ENCODE peak calls at places on chromosome 15, in eight cellular contexts. V, Y, T, G, I, B, O and Z are unnamed samples.

GRCh38 chr15:66294932-66295235 is 1.5 kb downstream of the DIS3L start:
- DNase-seq in Y (no peak), T (no peak), V (no peak), G (no peak), I (no peak), B (no peak), O (no peak), Z (no peak)

GRCh38 chr15:60218256-60218655 is 179.5 kb downstream of the ANXA2 start:
- DNase-seq in V (no peak), I (no peak), O (no peak), G (no peak), B (no peak), T (no peak), Y (no peak), Z (no peak)

GRCh38 chr15:63340878-63341277 is 40.8 kb downstream of the CA12 start:
- DNase-seq in T (no peak), O (no peak), G (no peak), V (no peak), B (no peak), Y (no peak), I (no peak), Z (no peak)

GRCh38 chr15:63135804-63136203 is 14.1 kb downstream of the LACTB start:
- DNase-seq in V (no peak), Y (no peak), T (no peak), O (no peak), I (no peak), B (peak; percentile 51), G (no peak), Z (no peak)

GRCh38 chr15:41990691-41991090 is 18.3 kb upstream of the EHD4 start:
- DNase-seq in B (no peak), V (no peak), O (peak; percentile 9), G (no peak), Y (no peak), I (no peak), T (no peak), Z (no peak)

GRCh38 chr15:78810003-78810376 is 1.3 kb downstream of the ADAMTS7 start:
- DNase-seq in T (no peak), V (no peak), I (no peak), O (no peak), Y (no peak), G (no peak), B (no peak), Z (no peak)

GRCh38 chr15:58438956-58439355 is 7.2 kb downstream of the LIPC start:
- DNase-seq in B (peak; percentile 61), I (no peak), Y (no peak), V (no peak), T (peak; percentile 63), O (no peak), G (peak; percentile 60), Z (peak; percentile 34)

GRCh38 chr15:62135532-62136134 is 29.5 kb downstream of the C2CD4B start:
- DNase-seq in B (peak; percentile 48), I (no peak), G (no peak), V (no peak), Y (no peak), O (peak; percentile 72), T (no peak), Z (no peak)

GRCh38 chr15:71136159-71137137 is 21.2 kb downstream of the THSD4 start:
- DNase-seq in Y (peak; percentile 94), T (no peak), B (peak; percentile 92), V (no peak), O (no peak), I (no peak), G (no peak), Z (no peak)

GRCh38 chr15:93088981-93089854 is at the start of gene RGMA:
- DNase-seq in Y (no peak), V (peak; percentile 66), O (no peak), I (peak; percentile 67), G (peak; percentile 50), T (peak; percentile 85), B (no peak), Z (no peak)

GRCh38 chr15:28901587-28901980 is 15.8 kb downstream of the APBA2 start:
- DNase-seq in B (no peak), T (no peak), G (no peak), V (no peak), O (no peak), Y (no peak), I (no peak), Z (no peak)

GRCh38 chr15:69084404-69085030 is 70.0 kb downstream of the NOX5 start:
- DNase-seq in G (no peak), B (no peak), O (no peak), Y (no peak), I (no peak), T (no peak), V (no peak), Z (no peak)

GRCh38 chr15:41473418-41473817 is 20.3 kb upstream of the ITPKA start:
- DNase-seq in G (no peak), Y (no peak), V (no peak), T (no peak), I (no peak), B (no peak), O (no peak), Z (no peak)

GRCh38 chr15:80459380-80459779 is 55.2 kb downstream of the ARNT2 start:
- DNase-seq in B (no peak), T (no peak), G (no peak), V (no peak), I (no peak), Y (no peak), O (no peak), Z (no peak)
- H3K4me1 ChIP-seq in B (peaks cover 12% of the 10 kb centered on the region), T (peaks cover 7% of the 10 kb centered on the region), G (no peaks in the 10 kb centered on the region), V (no peaks in the 10 kb centered on the region), I (no peaks in the 10 kb centered on the region), Y (peaks cover 44% of the 10 kb centered on the region), O (no peaks in the 10 kb centered on the region), Z (no peaks in the 10 kb centered on the region)

GRCh38 chr15:90393040-90393439 is 5.0 kb downstream of the IQGAP1 start:
- DNase-seq in I (no peak), T (no peak), V (no peak), B (no peak), Y (no peak), O (no peak), G (no peak), Z (no peak)
- H3K4me1 ChIP-seq in I (peaks cover 11% of the 10 kb centered on the region), T (no peaks in the 10 kb centered on the region), V (peaks cover 83% of the 10 kb centered on the region), B (peaks cover 8% of the 10 kb centered on the region), Y (peaks cover 26% of the 10 kb centered on the region), O (peaks cover 58% of the 10 kb centered on the region), G (no peaks in the 10 kb centered on the region), Z (peaks cover 69% of the 10 kb centered on the region)

GRCh38 chr15:85495096-85495495 is 114.7 kb downstream of the AKAP13 start:
- DNase-seq in O (no peak), V (no peak), G (no peak), B (no peak), T (no peak), Y (no peak), I (no peak), Z (no peak)
- H3K4me1 ChIP-seq in O (peaks cover 31% of the 10 kb centered on the region), V (peaks cover 22% of the 10 kb centered on the region), G (peaks cover 48% of the 10 kb centered on the region), B (peaks cover 32% of the 10 kb centered on the region), T (peaks cover 49% of the 10 kb centered on the region), Y (peaks cover 27% of the 10 kb centered on the region), I (peaks cover 15% of the 10 kb centered on the region), Z (no peaks in the 10 kb centered on the region)

GRCh38 chr15:96341465-96342142 is 11.1 kb downstream of the NR2F2 start:
- DNase-seq in O (no peak), G (no peak), Y (no peak), V (no peak), I (no peak), B (no peak), T (no peak), Z (peak; percentile 66)

GRCh38 chr15:96342611-96343528 is 12.4 kb downstream of the NR2F2 start:
- DNase-seq in O (no peak), Y (no peak), B (no peak), V (no peak), G (no peak), I (no peak), T (no peak), Z (no peak)

GRCh38 chr15:96340611-96341464 is 10.3 kb downstream of the NR2F2 start:
- DNase-seq in Y (no peak), O (no peak), T (peak; percentile 83), I (peak; percentile 84), G (peak; percentile 72), B (peak; percentile 13), V (no peak), Z (peak; percentile 43)

GRCh38 chr15:96343529-96344072 is 13.1 kb downstream of the NR2F2 start:
- DNase-seq in V (no peak), Y (no peak), G (no peak), I (peak; percentile 84), T (no peak), B (no peak), O (no peak), Z (peak; percentile 69)

DNA sequence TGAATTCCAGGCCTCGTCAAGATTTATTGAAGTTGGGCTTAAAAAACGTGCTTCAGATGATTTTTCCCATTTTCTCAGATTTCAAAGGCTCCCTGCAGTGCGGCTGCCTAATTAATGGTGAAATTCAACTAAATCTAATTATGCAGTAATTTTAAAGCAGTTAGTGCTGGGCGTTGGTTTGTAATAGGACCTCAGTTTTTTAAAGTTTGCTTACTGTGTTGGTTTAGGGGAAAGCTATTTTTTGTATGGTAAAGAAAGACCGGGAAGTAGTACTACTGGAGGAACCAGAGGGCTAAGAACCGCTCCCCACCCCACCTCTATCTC is 11.6 kb downstream of the NR2F2 start:
- DNase-seq in O (no peak), Y (no peak), G (no peak), V (no peak), B (no peak), I (no peak), T (no peak), Z (no peak)
- H3K4me1 ChIP-seq in O (peaks cover 36% of the 10 kb centered on the region), Y (peaks cover 32% of the 10 kb centered on the region), G (peaks cover 9% of the 10 kb centered on the region), V (no peaks in the 10 kb centered on the region), B (peaks cover 8% of the 10 kb centered on the region), I (peaks cover 10% of the 10 kb centered on the region), T (peaks cover 3% of the 10 kb centered on the region), Z (no peaks in the 10 kb centered on the region)

GRCh38 chr15:30978328-30978727 is 13.1 kb downstream of the MTMR10 start:
- DNase-seq in B (no peak), G (no peak), V (no peak), I (no peak), T (no peak), Y (no peak), O (no peak), Z (no peak)

GRCh38 chr15:30974112-30974511 is 17.3 kb downstream of the MTMR10 start:
- DNase-seq in G (no peak), B (no peak), O (no peak), Y (no peak), T (no peak), V (no peak), I (no peak), Z (no peak)

DNA sequence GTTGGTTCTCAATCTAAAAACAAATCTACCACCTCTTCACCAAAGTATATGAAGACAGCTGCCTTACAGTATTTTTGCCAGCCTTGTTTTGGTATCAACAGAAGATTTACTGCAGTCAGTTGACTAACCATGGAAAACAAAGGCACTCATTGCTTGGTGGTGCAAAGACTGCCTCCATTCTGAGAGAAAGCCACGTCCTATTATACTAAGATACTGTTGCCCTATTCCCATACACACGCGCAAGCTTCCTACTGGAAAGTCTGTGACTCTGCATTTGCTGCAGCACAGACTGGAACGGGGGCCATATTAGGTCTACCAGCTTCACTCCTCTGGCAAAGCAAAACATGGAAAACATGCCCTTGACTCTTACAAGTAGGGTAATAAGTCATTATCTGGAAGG is 18.0 kb downstream of the MTMR10 start:
- DNase-seq in I (no peak), B (no peak), Y (no peak), G (no peak), O (no peak), T (no peak), V (no peak), Z (no peak)
- H3K4me1 ChIP-seq in I (peaks cover 4% of the 10 kb centered on the region), B (no peaks in the 10 kb centered on the region), Y (peaks cover 8% of the 10 kb centered on the region), G (no peaks in the 10 kb centered on the region), O (peaks cover 1% of the 10 kb centered on the region), T (no peaks in the 10 kb centered on the region), V (peaks cover 26% of the 10 kb centered on the region), Z (peaks cover 5% of the 10 kb centered on the region)

GRCh38 chr15:76988874-76989780 is 5.8 kb upstream of the PSTPIP1 start:
- DNase-seq in B (no peak), T (no peak), V (no peak), I (no peak), Y (no peak), O (peak; percentile 33), G (no peak), Z (peak; percentile 63)
- H3K4me1 ChIP-seq in B (no peaks in the 10 kb centered on the region), T (no peaks in the 10 kb centered on the region), V (no peaks in the 10 kb centered on the region), I (peaks cover 3% of the 10 kb centered on the region), Y (no peaks in the 10 kb centered on the region), O (no peaks in the 10 kb centered on the region), G (no peaks in the 10 kb centered on the region), Z (no peaks in the 10 kb centered on the region)